ENCODE peak calls at places on chromosomes 13 and 19, in five cellular contexts. K is bronchial epithelial cell, U is breast epithelium, H is progenitor cell of endocrine pancreas, E is endodermal cell. T is an unnamed sample.

GRCh38 chr13:34577051-34577450 is 365.0 kb upstream of the NBEA start:
- DNase-seq in H (no peak), K (peak; percentile 57), U (no peak), E (no peak), T (no peak)

GRCh38 chr19:54206030-54206830 is 5.6 kb downstream of the RPS9 start:
- DNase-seq in U (no peak), K (no peak), E (no peak), H (no peak), T (no peak)

GRCh38 chr13:100473087-100473486 is 115.5 kb downstream of the GGACT start:
- DNase-seq in H (no peak), E (peak; percentile 79), K (no peak), U (no peak), T (no peak)

GRCh38 chr13:32902898-32903297 is 113.3 kb upstream of the KL start:
- DNase-seq in H (no peak), U (no peak), E (peak; percentile 78), K (no peak), T (no peak)

GRCh38 chr13:85729296-85729695 is 69.9 kb downstream of the SLITRK6 start:
- DNase-seq in U (no peak), H (no peak), K (peak; percentile 86), E (no peak), T (no peak)

GRCh38 chr13:78722700-78723099 is 63.7 kb upstream of the OBI1 start:
- DNase-seq in E (no peak), U (no peak), K (no peak), H (no peak), T (no peak)

GRCh38 chr13:50215389-50215788 is 200.1 kb downstream of the KCNRG start:
- DNase-seq in H (no peak), U (no peak), K (no peak), E (no peak), T (no peak)

GRCh38 chr13:74301200-74302063 is 167.2 kb upstream of the KLF12 start:
- DNase-seq in U (no peak), K (no peak), E (peak; percentile 50), H (no peak), T (no peak)

GRCh38 chr19:44112802-44113137 is 429 bp upstream of the ZNF225 start:
- DNase-seq in H (no peak), K (no peak), U (no peak), E (no peak), T (no peak)

GRCh38 chr13:95865080-95865597 is 188.1 kb downstream of the UGGT2 start:
- DNase-seq in K (no peak), E (no peak), H (no peak), U (no peak), T (no peak)

GRCh38 chr19:18789883-18790565 is 1.1 kb downstream of the COMP start:
- DNase-seq in H (no peak), E (peak; percentile 89), U (no peak), K (no peak), T (no peak)

GRCh38 chr13:30581582-30581981 is 36.1 kb upstream of the USPL1 start:
- DNase-seq in H (no peak), U (no peak), K (peak; percentile 59), E (peak; percentile 54), T (no peak)

GRCh38 chr19:48661746-48662145 is 11.1 kb downstream of the NTN5 start:
- DNase-seq in U (no peak), K (no peak), E (no peak), H (no peak), T (no peak)

GRCh38 chr13:36115306-36115705 is 15.9 kb downstream of the DCLK1 start:
- DNase-seq in H (no peak), K (no peak), E (no peak), U (no peak), T (no peak)

GRCh38 chr13:21051675-21052074 is 9.7 kb downstream of the LATS2 start:
- DNase-seq in U (no peak), H (no peak), K (no peak), E (no peak), T (no peak)

GRCh38 chr19:40089462-40089861 is 1.3 kb downstream of the ZNF780A start:
- DNase-seq in H (no peak), U (no peak), E (no peak), K (no peak), T (no peak)

GRCh38 chr19:6744381-6745288 is 5.2 kb downstream of the TRIP10 start:
- DNase-seq in H (no peak), E (no peak), U (peak; percentile 93), K (peak; percentile 77), T (no peak)

GRCh38 chr13:28568286-28568685 is 73.4 kb upstream of the FLT1 start:
- DNase-seq in E (no peak), U (peak; percentile 74), K (no peak), H (no peak), T (no peak)

GRCh38 chr13:98706446-98707110 is 45.9 kb downstream of the SLC15A1 start:
- DNase-seq in E (no peak), H (no peak), U (no peak), K (peak; percentile 38), T (no peak)

GRCh38 chr13:43797869-43798268 is 11.1 kb upstream of the ENOX1 start:
- DNase-seq in U (no peak), E (no peak), K (no peak), H (no peak), T (no peak)
- TF ChIP-seq CTCF in U (no peak), E (no peak), K (no peak), H (no peak), T (peak; percentile 50)

GRCh38 chr13:45817833-45818232 is 33.7 kb downstream of the SIAH3 start:
- DNase-seq in H (no peak), U (no peak), K (peak; percentile 13), E (no peak), T (no peak)
- TF ChIP-seq CTCF in H (no peak), U (no peak), K (peak; percentile 26), E (peak; percentile 52), T (peak; percentile 27)

DNA sequence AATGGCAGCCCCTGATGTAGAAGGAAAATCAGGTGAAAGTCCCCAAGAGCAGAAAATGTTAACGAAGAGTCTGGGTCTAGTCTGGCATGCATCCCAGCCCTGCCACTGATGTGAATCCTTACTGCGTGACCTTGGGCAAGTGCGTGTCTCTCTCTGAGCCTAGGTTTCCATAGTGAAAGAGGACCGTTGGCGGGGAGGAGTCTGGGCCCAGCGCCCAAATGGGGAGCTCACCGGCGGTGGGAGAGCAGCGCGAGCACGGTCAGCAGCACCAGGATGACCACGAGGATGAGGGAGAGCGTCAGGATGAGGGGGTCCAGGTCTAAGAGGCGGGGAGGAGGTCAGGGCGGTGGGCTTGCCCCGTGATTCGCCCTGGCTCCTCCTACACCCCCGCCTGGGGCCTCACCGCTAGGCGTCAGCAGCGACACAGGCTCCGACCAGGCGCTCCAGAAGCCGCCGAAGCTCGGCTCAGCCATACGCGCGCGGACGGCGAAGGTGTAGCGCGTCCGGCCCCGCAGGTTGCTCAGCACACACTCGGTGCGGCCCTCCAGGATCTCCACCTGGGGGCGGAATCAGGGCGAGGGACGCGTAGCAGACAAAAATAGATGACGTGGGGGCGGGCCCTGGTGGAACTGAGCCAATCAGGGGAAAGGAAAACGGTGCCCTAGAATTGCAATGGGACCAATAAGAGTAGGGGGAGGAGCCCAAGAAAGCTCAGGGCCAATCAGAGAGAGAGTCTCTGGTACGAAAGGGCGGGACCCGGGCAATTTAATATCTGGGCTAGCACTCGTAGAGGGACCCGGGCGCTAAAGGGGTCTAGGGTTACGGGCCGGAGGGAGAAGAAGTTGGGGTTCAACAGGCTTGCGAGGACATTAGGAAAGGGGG is 3.2 kb downstream of the EPOR start:
- DNase-seq in U (peak; percentile 97), K (peak; percentile 91), E (peak; percentile 99), H (peak; percentile 95), T (peak; percentile 91)
- TF ChIP-seq CTCF in U (peak; percentile 82), K (peak; percentile 85), E (peak; percentile 85), H (peak; percentile 73), T (peak; percentile 88)

DNA sequence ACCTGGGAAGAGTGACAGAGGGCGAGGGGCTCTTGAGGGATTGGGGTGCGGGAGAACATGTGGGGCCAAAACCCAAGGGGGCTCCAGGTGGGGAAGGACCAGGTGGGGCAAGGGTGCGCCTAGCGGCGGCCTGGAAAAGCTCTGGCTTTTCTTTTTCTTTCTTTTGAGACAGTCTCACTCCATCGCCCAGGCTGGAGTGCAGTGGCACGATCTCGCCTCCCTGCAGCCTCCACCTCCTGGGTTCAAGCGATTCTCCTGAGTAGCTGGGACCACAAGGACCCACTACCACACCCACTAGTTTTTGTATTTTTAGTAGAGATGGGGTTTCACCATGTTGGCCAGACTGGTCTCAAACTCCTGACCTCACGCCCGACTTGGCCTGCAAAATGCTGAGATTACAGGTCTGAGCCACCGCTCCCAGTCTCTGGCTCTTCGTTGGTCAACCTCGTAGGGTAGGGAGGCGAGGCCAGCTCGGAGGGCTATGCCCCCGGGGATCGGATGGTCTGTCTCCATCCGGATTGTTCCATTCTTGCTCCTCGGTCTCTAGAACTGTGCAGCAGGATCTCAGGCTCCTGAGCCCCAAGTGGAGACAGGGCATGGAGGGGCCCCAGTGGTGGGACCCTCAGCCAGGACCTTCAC is 3.7 kb downstream of the GADD45B start:
- DNase-seq in H (no peak), K (no peak), U (no peak), E (no peak), T (no peak)
- TF ChIP-seq CTCF in H (peak; percentile 38), K (peak; percentile 55), U (no peak), E (peak; percentile 78), T (peak; percentile 70)

DNA sequence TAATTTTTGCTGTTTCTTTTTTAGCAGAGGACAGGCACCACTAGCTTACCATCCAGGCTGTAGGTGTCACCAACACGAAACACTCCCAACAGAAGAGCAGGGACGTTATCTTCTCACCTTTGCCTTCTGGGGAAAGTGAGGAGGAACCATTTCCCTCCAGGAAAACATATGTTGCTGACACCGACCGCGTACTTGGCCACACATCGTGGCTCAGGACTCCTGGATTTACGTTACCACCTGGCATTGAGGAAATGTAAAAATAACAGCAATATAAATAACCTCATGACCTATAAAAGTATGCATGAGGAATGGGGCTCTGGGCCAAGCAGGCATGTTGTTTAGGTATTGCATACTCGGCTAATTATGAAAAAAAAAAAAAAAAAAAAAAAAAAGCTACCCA is 525.1 kb downstream of the MYO16 start:
- DNase-seq in K (peak; percentile 71), E (no peak), U (no peak), H (no peak), T (no peak)
- TF ChIP-seq CTCF in K (no peak), E (no peak), U (no peak), H (no peak), T (peak; percentile 20)

DNA sequence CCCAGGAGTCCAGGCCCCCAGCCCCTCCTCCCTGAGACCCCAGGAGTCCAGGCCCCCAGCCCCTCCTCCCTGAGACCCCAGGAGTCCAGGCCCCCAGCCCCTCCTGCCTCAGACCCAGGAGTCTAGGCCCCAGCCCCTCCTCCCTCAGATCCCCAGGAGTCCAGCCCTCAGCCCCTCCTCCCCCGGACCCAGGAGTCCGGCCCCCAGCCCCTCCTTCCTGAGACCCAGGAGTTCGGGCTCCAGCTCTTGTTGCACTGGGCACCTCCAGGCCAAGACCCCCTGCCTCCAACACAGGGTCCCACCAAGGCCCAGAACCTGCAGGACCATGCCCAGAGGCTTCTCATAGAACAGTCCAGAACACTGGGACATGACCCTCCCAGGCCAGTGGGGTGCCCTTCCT is 3.8 kb downstream of the ERCC1 start:
- DNase-seq in K (no peak), E (no peak), H (no peak), U (no peak), T (no peak)
- TF ChIP-seq CTCF in K (no peak), E (no peak), H (no peak), U (no peak), T (no peak)

T was measured in chondrocyte.